ENCODE peak calls at places on chromosomes 4 and X, in ten cellular contexts. B is stromal cell of bone marrow; O is B cell; E is cardiac fibroblast; Z is posterior cingulate gyrus; L is H4; G is CD4-positive, alpha-beta T cell; M is left lung; K is kidney glomerular epithelial cell; S is caudate nucleus. I is an unnamed sample.

GRCh38 chr4:122672091-122672490 is 51.2 kb upstream of the IL21 start:
- DNase-seq in B (no peak), O (no peak), E (peak), Z (no peak), L (no peak), G (no peak), M (no peak), K (no peak), S (no peak), I (no peak)

GRCh38 chrX:2484721-2485459 is 15.9 kb downstream of the DHRSX start:
- DNase-seq in B (peak), O (no peak), E (peak), Z (no peak), L (no peak), G (no peak), M (no peak), K (no peak), S (no peak), I (no peak)

GRCh38 chrX:642436-643210 is 12.0 kb downstream of the SHOX start:
- DNase-seq in B (no peak), O (no peak), E (peak), Z (no peak), L (no peak), G (no peak), M (no peak), K (no peak), S (no peak), I (no peak)

GRCh38 chr4:39151120-39151713 is 31.1 kb upstream of the WDR19 start:
- DNase-seq in B (no peak), O (no peak), E (peak), Z (no peak), L (no peak), G (no peak), M (no peak), K (no peak), S (no peak), I (no peak)

GRCh38 chr4:187478292-187479205 is 517.0 kb upstream of the ZFP42 start:
- DNase-seq in B (peak), O (no peak), E (peak), Z (no peak), L (peak), G (no peak), M (no peak), K (peak), S (no peak), I (no peak)

GRCh38 chrX:155745792-155746191 is 133.0 kb upstream of the TMLHE start:
- DNase-seq in B (no peak), O (no peak), E (peak), Z (no peak), L (peak), G (no peak), M (no peak), K (peak), S (no peak), I (no peak)

GRCh38 chrX:154348646-154349358 is 25.6 kb downstream of the FLNA start:
- DNase-seq in B (no peak), O (no peak), E (peak), Z (no peak), L (no peak), G (no peak), M (peak), K (no peak), S (no peak), I (no peak)

GRCh38 chrX:9522756-9523155 is 57.9 kb downstream of the TBL1X start:
- DNase-seq in B (no peak), O (no peak), E (no peak), Z (no peak), L (no peak), G (no peak), M (no peak), K (no peak), S (no peak), I (no peak)

GRCh38 chrX:56025872-56026571 is 206.1 kb upstream of the KLF8 start:
- DNase-seq in B (no peak), O (no peak), E (no peak), Z (no peak), L (no peak), G (no peak), M (no peak), K (no peak), S (no peak), I (no peak)

GRCh38 chr4:158768577-158769174 is at the start of gene FNIP2:
- DNase-seq in B (peak), O (peak), E (peak), Z (peak), L (peak), G (peak), M (peak), K (peak), S (peak), I (peak)

GRCh38 chr4:24800273-24800880 is 5.0 kb downstream of the SOD3 start:
- DNase-seq in B (no peak), O (no peak), E (no peak), Z (no peak), L (no peak), G (no peak), M (no peak), K (no peak), S (no peak), I (no peak)

GRCh38 chrX:40167240-40168182 is 69.8 kb upstream of the BCOR start:
- DNase-seq in B (no peak), O (peak), E (no peak), Z (no peak), L (no peak), G (no peak), M (peak), K (no peak), S (no peak), I (no peak)

GRCh38 chrX:20620301-20620700 is 353.6 kb upstream of the RPS6KA3 start:
- DNase-seq in B (peak), O (no peak), E (peak), Z (no peak), L (no peak), G (no peak), M (no peak), K (no peak), S (no peak), I (no peak)

GRCh38 chr4:187141101-187141500 is 417.4 kb upstream of the FAT1 start:
- DNase-seq in B (no peak), O (no peak), E (no peak), Z (no peak), L (no peak), G (no peak), M (no peak), K (peak), S (no peak), I (no peak)